ENCODE peak calls at places on chromosomes 4 and X, in five cellular contexts. R is IMR-90, P is heart left ventricle, B is suprapubic skin, K is tibial nerve. Z is an unnamed sample.

GRCh38 chr4:26197018-26197779 is 123.6 kb upstream of the RBPJ start:
- DNase-seq in R (peak), P (peak), B (no peak), K (no peak), Z (peak)

GRCh38 chr4:144645621-144646522 is at the start of gene HHIP:
- DNase-seq in R (peak), P (peak), B (peak), K (peak), Z (peak)

GRCh38 chr4:26491449-26492170 is 1.3 kb upstream of the CCKAR start:
- DNase-seq in R (no peak), P (no peak), B (no peak), K (no peak), Z (no peak)

GRCh38 chr4:13912966-13913365 is 285.4 kb upstream of the BOD1L1 start:
- DNase-seq in R (peak), P (no peak), B (no peak), K (no peak), Z (no peak)

GRCh38 chr4:135120190-135120589 is 918.6 kb upstream of the PABPC4L start:
- DNase-seq in R (peak), P (no peak), B (no peak), K (no peak), Z (no peak)

GRCh38 chr4:99855677-99856076 is 38.5 kb downstream of the LAMTOR3 start:
- DNase-seq in R (no peak), P (no peak), B (no peak), K (no peak), Z (no peak)

GRCh38 chrX:1518512-1518911 is 18.5 kb downstream of the P2RY8 start:
- DNase-seq in R (no peak), P (no peak), B (no peak), K (no peak), Z (no peak)

GRCh38 chr4:8765084-8765483 is 106.6 kb downstream of the HMX1 start:
- DNase-seq in R (no peak), P (no peak), B (peak), K (no peak), Z (no peak)

GRCh38 chrX:18971506-18971905 is 12.4 kb downstream of the PHKA2 start:
- DNase-seq in R (no peak), P (no peak), B (no peak), K (no peak), Z (no peak)

GRCh38 chrX:21374994-21375794 is 976 bp downstream of the CNKSR2 start:
- DNase-seq in R (no peak), P (peak), B (no peak), K (no peak), Z (no peak)

GRCh38 chr4:89823416-89823815 is 13.5 kb downstream of the SNCA start:
- DNase-seq in R (peak), P (no peak), B (no peak), K (no peak), Z (no peak)

GRCh38 chr4:92100980-92101379 is 202.8 kb upstream of the GRID2 start:
- DNase-seq in R (no peak), P (no peak), B (no peak), K (no peak), Z (no peak)

GRCh38 chr4:119816473-119816872 is 187.9 kb upstream of the PDE5A start:
- DNase-seq in R (no peak), P (no peak), B (no peak), K (no peak), Z (no peak)

GRCh38 chr4:140351778-140352177 is 21.7 kb upstream of the SCOC start:
- DNase-seq in R (no peak), P (no peak), B (no peak), K (no peak), Z (no peak)

GRCh38 chr4:38612996-38613395 is 51.0 kb upstream of the KLF3 start:
- DNase-seq in R (no peak), P (no peak), B (no peak), K (no peak), Z (no peak)

GRCh38 chrX:150084474-150085229 is 146.4 kb upstream of the EOLA2 start:
- DNase-seq in R (peak), P (no peak), B (no peak), K (no peak), Z (no peak)

GRCh38 chrX:45807572-45808425 is 607.1 kb upstream of the DIPK2B start:
- DNase-seq in R (peak), P (no peak), B (no peak), K (no peak), Z (no peak)

GRCh38 chr4:146095091-146095690 is 80.3 kb upstream of the LSM6 start:
- DNase-seq in R (peak), P (no peak), B (no peak), K (no peak), Z (no peak)

GRCh38 chr4:75660491-75660890 is 12.7 kb downstream of the G3BP2 start:
- DNase-seq in R (no peak), P (no peak), B (no peak), K (no peak), Z (no peak)

GRCh38 chr4:10275696-10276095 is 159.1 kb upstream of the WDR1 start:
- DNase-seq in R (no peak), P (no peak), B (no peak), K (no peak), Z (no peak)

GRCh38 chr4:155371432-155372043 is 5.2 kb downstream of the MAP9 start:
- DNase-seq in R (peak), P (no peak), B (no peak), K (no peak), Z (no peak)

GRCh38 chr4:1402021-1402515 is 4.2 kb downstream of the NKX1-1 start:
- DNase-seq in R (no peak), P (no peak), B (peak), K (no peak), Z (peak)

GRCh38 chrX:155864655-155865054 is 16.5 kb upstream of the VAMP7 start:
- DNase-seq in R (no peak), P (no peak), B (no peak), K (no peak), Z (no peak)

GRCh38 chr4:60582167-60582566 is 618.0 kb upstream of the ADGRL3 start:
- DNase-seq in R (no peak), P (no peak), B (no peak), K (no peak), Z (no peak)

GRCh38 chr4:135194477-135194876 is 992.9 kb upstream of the PABPC4L start:
- DNase-seq in R (no peak), P (no peak), B (no peak), K (no peak), Z (no peak)

GRCh38 chrX:110851780-110852179 is 56.2 kb upstream of the CHRDL1 start:
- DNase-seq in R (peak), P (no peak), B (no peak), K (no peak), Z (no peak)

GRCh38 chr4:16636911-16637630 is 261.4 kb downstream of the LDB2 start:
- DNase-seq in R (no peak), P (no peak), B (no peak), K (no peak), Z (no peak)

GRCh38 chr4:152778656-152779512 is 646 bp downstream of the TIGD4 start:
- DNase-seq in R (peak), P (peak), B (no peak), K (no peak), Z (peak)

GRCh38 chr4:73103799-73104503 is 34.4 kb upstream of the COX18 start:
- DNase-seq in R (peak), P (no peak), B (no peak), K (no peak), Z (no peak)

GRCh38 chrX:57596109-57596870 is 4.5 kb downstream of the ZXDB start:
- DNase-seq in R (no peak), P (no peak), B (no peak), K (no peak), Z (no peak)

GRCh38 chr4:74886490-74886889 is 46.4 kb upstream of the PARM1 start:
- DNase-seq in R (peak), P (no peak), B (no peak), K (no peak), Z (no peak)

GRCh38 chrX:71144651-71145050 is at the start of gene NLGN3:
- DNase-seq in R (no peak), P (no peak), B (no peak), K (no peak), Z (no peak)

GRCh38 chrX:141652315-141652714 is 46.2 kb downstream of the SPANXD start:
- DNase-seq in R (no peak), P (no peak), B (no peak), K (no peak), Z (no peak)

GRCh38 chr4:76059750-76060149 is 14.8 kb upstream of the ART3 start:
- DNase-seq in R (peak), P (no peak), B (no peak), K (no peak), Z (no peak)

GRCh38 chr4:38122060-38122459 is 161.9 kb downstream of the PTTG2 start:
- DNase-seq in R (no peak), P (no peak), B (no peak), K (no peak), Z (no peak)

GRCh38 chr4:4362991-4363697 is 23.8 kb upstream of the NSG1 start:
- DNase-seq in R (no peak), P (no peak), B (no peak), K (no peak), Z (no peak)

GRCh38 chr4:107987916-107988762 is 1.6 kb upstream of the HADH start:
- DNase-seq in R (no peak), P (no peak), B (no peak), K (no peak), Z (no peak)

GRCh38 chr4:56907489-56908205 is at the start of gene REST:
- DNase-seq in R (peak), P (peak), B (peak), K (peak), Z (peak)
- TF ChIP-seq POLR2A in R (no peak), P (peak), B (peak), K (peak), Z (peak)

GRCh38 chr4:164526916-164527315 is 227.0 kb upstream of the SMIM31 start:
- DNase-seq in R (no peak), P (no peak), B (no peak), K (no peak), Z (no peak)
- TF ChIP-seq POLR2A in R (no peak), P (no peak), B (no peak), K (no peak), Z (no peak)

GRCh38 chrX:81206471-81206870 is 4.6 kb downstream of the SH3BGRL start:
- DNase-seq in R (no peak), P (no peak), B (no peak), K (no peak), Z (no peak)

GRCh38 chrX:81201692-81202412 is at the start of the genes HMGN5 and SH3BGRL:
- DNase-seq in R (peak), P (peak), B (peak), K (peak), Z (peak)

GRCh38 chrX:81202989-81203388 is 1.1 kb downstream of the SH3BGRL start:
- DNase-seq in R (no peak), P (no peak), B (no peak), K (no peak), Z (no peak)

GRCh38 chrX:81202413-81202794 is 502 bp downstream of the SH3BGRL start:
- DNase-seq in R (peak), P (no peak), B (no peak), K (no peak), Z (no peak)
- TF ChIP-seq POLR2A in R (no peak), P (no peak), B (no peak), K (no peak), Z (peak)

DNA sequence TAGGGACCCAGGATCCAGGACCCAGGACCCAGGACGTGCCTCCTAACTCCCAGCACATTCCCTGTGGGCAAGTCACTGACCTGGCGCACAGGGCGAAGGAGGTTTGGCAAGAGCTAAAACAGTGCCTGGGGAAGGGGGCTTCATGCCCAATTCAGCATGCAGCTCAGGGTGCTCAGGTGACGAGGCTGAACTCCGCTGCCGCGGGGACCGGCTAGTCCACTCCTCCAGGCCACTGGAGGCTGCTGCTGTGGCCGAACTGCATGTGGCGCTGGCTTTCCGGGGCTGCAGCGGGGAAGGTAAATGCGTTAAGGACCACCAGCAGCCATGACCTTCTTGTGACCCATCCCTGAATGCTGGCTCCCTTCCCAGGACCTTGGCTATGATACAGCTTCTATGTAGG is 4.9 kb upstream of the PIM2 start:
- DNase-seq in R (no peak), P (no peak), B (no peak), K (no peak), Z (no peak)
- TF ChIP-seq POLR2A in R (no peak), P (no peak), B (no peak), K (no peak), Z (no peak)

GRCh38 chr4:78509030-78509429 is 42.5 kb upstream of the ANXA3 start:
- DNase-seq in R (no peak), P (no peak), B (no peak), K (no peak), Z (no peak)
- TF ChIP-seq POLR2A in R (no peak), P (no peak), B (no peak), K (no peak), Z (no peak)

GRCh38 chrX:136496359-136496767 is 1.0 kb upstream of the HTATSF1 start:
- DNase-seq in R (no peak), P (no peak), B (no peak), K (no peak), Z (no peak)
- TF ChIP-seq POLR2A in R (no peak), P (no peak), B (no peak), K (no peak), Z (no peak)

DNA sequence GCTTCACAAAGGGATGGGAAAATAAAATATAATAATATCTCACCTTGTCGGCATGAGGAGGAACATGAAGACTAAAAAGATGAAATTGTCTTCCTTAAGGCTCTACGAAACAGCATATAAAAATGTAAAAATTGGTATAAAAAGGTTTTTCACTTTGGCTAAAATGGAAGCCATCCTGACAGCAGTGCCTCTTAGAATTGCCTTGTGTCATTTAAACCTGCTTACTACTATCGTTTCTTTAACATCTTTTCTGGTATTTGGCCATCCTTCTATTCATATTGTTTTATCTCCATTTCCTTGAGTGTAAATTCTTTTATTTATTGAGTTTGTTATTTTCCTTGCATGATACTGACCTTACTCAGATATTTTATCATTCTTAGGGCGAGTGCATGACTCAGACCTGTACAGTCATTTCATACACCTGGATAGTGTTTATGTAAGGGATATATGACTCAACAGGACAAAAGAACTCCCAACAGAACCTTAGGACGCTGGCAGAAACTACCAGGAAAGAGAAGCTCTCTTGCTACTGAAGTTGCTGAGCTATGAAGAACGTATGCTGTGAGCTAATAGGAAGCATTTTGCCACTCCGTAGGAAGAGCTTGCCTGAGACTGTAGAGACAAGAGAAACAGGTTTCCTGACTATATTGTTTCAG is 5.8 kb upstream of the CDKN2AIP start:
- DNase-seq in R (peak), P (no peak), B (no peak), K (no peak), Z (no peak)
- TF ChIP-seq POLR2A in R (no peak), P (no peak), B (no peak), K (no peak), Z (no peak)

DNA sequence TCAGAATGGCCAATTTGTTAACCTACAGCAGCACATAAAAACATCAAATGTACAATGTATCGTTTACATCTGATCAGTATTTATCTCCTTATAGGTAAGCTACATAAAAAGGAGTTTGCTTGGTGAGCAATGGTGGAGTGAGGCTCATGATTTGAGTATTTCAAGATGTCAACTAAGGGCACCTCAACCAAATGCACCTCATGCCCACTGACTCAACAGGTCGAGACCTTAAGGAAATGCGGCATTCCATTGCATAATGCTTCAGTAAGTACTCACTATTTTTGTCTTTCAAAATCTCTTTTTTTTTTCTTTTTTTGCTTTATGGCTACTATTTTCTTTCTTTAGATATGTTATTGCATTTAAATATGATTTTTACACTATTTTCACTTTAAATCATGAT is 181.0 kb upstream of the TLL1 start:
- DNase-seq in R (no peak), P (no peak), B (no peak), K (no peak), Z (no peak)
- TF ChIP-seq POLR2A in R (no peak), P (no peak), B (no peak), K (no peak), Z (no peak)

DNA sequence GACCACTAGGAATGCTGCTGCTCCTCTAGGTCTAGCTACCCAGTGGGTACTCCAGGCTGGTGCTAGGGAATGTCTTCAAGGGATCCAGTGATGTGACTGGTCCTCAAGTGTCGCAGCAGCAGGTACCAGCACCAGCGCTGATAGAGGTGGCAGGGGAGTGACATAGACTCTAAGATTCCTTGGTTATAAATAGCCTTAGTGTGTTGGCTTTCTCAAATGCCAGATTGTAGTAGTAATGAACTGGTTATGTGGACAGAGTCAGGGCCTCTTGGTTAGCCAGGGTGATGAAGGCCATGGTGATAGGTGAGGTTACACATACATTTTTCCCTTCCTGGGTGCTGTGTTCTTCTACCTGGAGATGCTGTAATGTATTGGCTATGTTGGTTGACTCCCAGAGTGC is 38.3 kb downstream of the DCLK2 start:
- DNase-seq in R (no peak), P (no peak), B (no peak), K (no peak), Z (no peak)
- TF ChIP-seq POLR2A in R (no peak), P (no peak), B (no peak), K (no peak), Z (no peak)

GRCh38 chrX:6149231-6149870 is 79.3 kb downstream of the NLGN4X start:
- DNase-seq in R (no peak), P (no peak), B (no peak), K (no peak), Z (no peak)

DNA sequence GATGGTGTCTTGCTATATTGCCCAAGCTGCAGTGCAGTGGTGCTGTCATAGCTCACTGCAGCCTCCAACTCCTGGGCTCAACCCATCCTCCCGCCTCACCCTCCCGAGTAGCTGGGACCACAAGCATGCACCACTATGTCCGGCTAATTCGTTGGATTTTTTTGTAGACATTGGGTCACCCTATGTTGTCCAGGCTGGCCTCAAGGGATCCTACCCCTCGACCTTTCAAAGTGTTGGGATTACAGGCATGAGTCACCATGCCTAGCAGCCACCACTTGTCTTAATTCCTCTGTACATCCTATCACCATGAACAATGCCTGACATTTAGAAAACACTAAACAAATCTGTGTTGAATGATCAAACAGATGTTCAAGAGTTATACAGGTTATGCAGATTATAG is 76.7 kb downstream of the NLGN4X start:
- DNase-seq in R (no peak), P (no peak), B (no peak), K (no peak), Z (no peak)
- TF ChIP-seq POLR2A in R (no peak), P (no peak), B (no peak), K (no peak), Z (no peak)

Z was measured in GM12892.